ENCODE peak calls at places on chromosomes 6 and 20, in six cellular contexts. One of them, this sample, is unnamed.

GRCh38 chr6:159414711-159415110 is 245.5 kb downstream of the FNDC1 start:
- DNase-seq in GM23248: no peak
- DNase-seq in natural killer cell: no peak
- DNase-seq in activated CD4-positive, alpha-beta T cell treated with anti-CD3 and anti-CD28 coated beads for 48 hours: no peak
- DNase-seq in astrocyte: no peak
- DNase-seq in stimulated activated CD4-positive, alpha-beta T cell treated with anti-CD3 and anti-CD28 coated beads, Interleukin-12 subunit alpha, Interleukin-12 subunit beta, amount 100 ng/mL, for 48 hours: no peak
- DNase-seq in this sample: no peak

GRCh38 chr6:122049341-122049740 is 350.1 kb upstream of the HSF2 start:
- DNase-seq in natural killer cell: no peak
- DNase-seq in GM23248: peak; percentile 75
- DNase-seq in activated CD4-positive, alpha-beta T cell treated with anti-CD3 and anti-CD28 coated beads for 48 hours: no peak
- DNase-seq in astrocyte: peak; percentile 36
- DNase-seq in stimulated activated CD4-positive, alpha-beta T cell treated with anti-CD3 and anti-CD28 coated beads, Interleukin-12 subunit alpha, Interleukin-12 subunit beta, amount 100 ng/mL, for 48 hours: no peak
- DNase-seq in this sample: no peak

GRCh38 chr6:18634912-18635311 is 247.8 kb downstream of the RNF144B start:
- DNase-seq in stimulated activated CD4-positive, alpha-beta T cell treated with anti-CD3 and anti-CD28 coated beads, Interleukin-12 subunit alpha, Interleukin-12 subunit beta, amount 100 ng/mL, for 48 hours: no peak
- DNase-seq in astrocyte: no peak
- DNase-seq in GM23248: no peak
- DNase-seq in activated CD4-positive, alpha-beta T cell treated with anti-CD3 and anti-CD28 coated beads for 48 hours: no peak
- DNase-seq in natural killer cell: no peak
- DNase-seq in this sample: no peak

GRCh38 chr6:163955131-163955530 is 540.6 kb downstream of the QKI start:
- DNase-seq in stimulated activated CD4-positive, alpha-beta T cell treated with anti-CD3 and anti-CD28 coated beads, Interleukin-12 subunit alpha, Interleukin-12 subunit beta, amount 100 ng/mL, for 48 hours: no peak
- DNase-seq in GM23248: peak; percentile 67
- DNase-seq in natural killer cell: no peak
- DNase-seq in astrocyte: peak; percentile 97
- DNase-seq in activated CD4-positive, alpha-beta T cell treated with anti-CD3 and anti-CD28 coated beads for 48 hours: no peak
- DNase-seq in this sample: peak; percentile 74

GRCh38 chr6:139850512-139850911 is 476.1 kb upstream of the CITED2 start:
- DNase-seq in natural killer cell: no peak
- DNase-seq in astrocyte: no peak
- DNase-seq in stimulated activated CD4-positive, alpha-beta T cell treated with anti-CD3 and anti-CD28 coated beads, Interleukin-12 subunit alpha, Interleukin-12 subunit beta, amount 100 ng/mL, for 48 hours: no peak
- DNase-seq in activated CD4-positive, alpha-beta T cell treated with anti-CD3 and anti-CD28 coated beads for 48 hours: no peak
- DNase-seq in GM23248: no peak
- DNase-seq in this sample: no peak

GRCh38 chr20:62941792-62942191 is 3.8 kb downstream of the GID8 start:
- DNase-seq in activated CD4-positive, alpha-beta T cell treated with anti-CD3 and anti-CD28 coated beads for 48 hours: no peak
- DNase-seq in natural killer cell: no peak
- DNase-seq in stimulated activated CD4-positive, alpha-beta T cell treated with anti-CD3 and anti-CD28 coated beads, Interleukin-12 subunit alpha, Interleukin-12 subunit beta, amount 100 ng/mL, for 48 hours: no peak
- DNase-seq in GM23248: peak; percentile 37
- DNase-seq in astrocyte: no peak
- DNase-seq in this sample: no peak

GRCh38 chr20:38680492-38681118 is 43.7 kb upstream of the SLC32A1 start:
- DNase-seq in activated CD4-positive, alpha-beta T cell treated with anti-CD3 and anti-CD28 coated beads for 48 hours: peak; percentile 27
- DNase-seq in stimulated activated CD4-positive, alpha-beta T cell treated with anti-CD3 and anti-CD28 coated beads, Interleukin-12 subunit alpha, Interleukin-12 subunit beta, amount 100 ng/mL, for 48 hours: no peak
- DNase-seq in GM23248: peak; percentile 51
- DNase-seq in astrocyte: peak; percentile 16
- DNase-seq in natural killer cell: no peak
- DNase-seq in this sample: no peak

GRCh38 chr6:1770435-1770843 is 160.7 kb downstream of the FOXC1 start:
- DNase-seq in natural killer cell: peak; percentile 37
- DNase-seq in astrocyte: peak; percentile 70
- DNase-seq in GM23248: peak; percentile 33
- DNase-seq in activated CD4-positive, alpha-beta T cell treated with anti-CD3 and anti-CD28 coated beads for 48 hours: peak; percentile 52
- DNase-seq in stimulated activated CD4-positive, alpha-beta T cell treated with anti-CD3 and anti-CD28 coated beads, Interleukin-12 subunit alpha, Interleukin-12 subunit beta, amount 100 ng/mL, for 48 hours: peak; percentile 21
- DNase-seq in this sample: no peak

GRCh38 chr6:38871745-38872568 is 156.8 kb downstream of the DNAH8 start:
- DNase-seq in activated CD4-positive, alpha-beta T cell treated with anti-CD3 and anti-CD28 coated beads for 48 hours: peak; percentile 69
- DNase-seq in stimulated activated CD4-positive, alpha-beta T cell treated with anti-CD3 and anti-CD28 coated beads, Interleukin-12 subunit alpha, Interleukin-12 subunit beta, amount 100 ng/mL, for 48 hours: peak; percentile 27
- DNase-seq in astrocyte: peak; percentile 13
- DNase-seq in natural killer cell: peak; percentile 63
- DNase-seq in GM23248: peak; percentile 64
- DNase-seq in this sample: peak; percentile 45

GRCh38 chr6:119264854-119265397 is 84.6 kb downstream of the MAN1A1 start:
- DNase-seq in astrocyte: no peak
- DNase-seq in natural killer cell: no peak
- DNase-seq in GM23248: no peak
- DNase-seq in stimulated activated CD4-positive, alpha-beta T cell treated with anti-CD3 and anti-CD28 coated beads, Interleukin-12 subunit alpha, Interleukin-12 subunit beta, amount 100 ng/mL, for 48 hours: no peak
- DNase-seq in activated CD4-positive, alpha-beta T cell treated with anti-CD3 and anti-CD28 coated beads for 48 hours: no peak
- DNase-seq in this sample: no peak

GRCh38 chr20:19531446-19531845 is 226.6 kb upstream of the RIN2 start:
- DNase-seq in GM23248: no peak
- DNase-seq in astrocyte: no peak
- DNase-seq in activated CD4-positive, alpha-beta T cell treated with anti-CD3 and anti-CD28 coated beads for 48 hours: no peak
- DNase-seq in natural killer cell: no peak
- DNase-seq in stimulated activated CD4-positive, alpha-beta T cell treated with anti-CD3 and anti-CD28 coated beads, Interleukin-12 subunit alpha, Interleukin-12 subunit beta, amount 100 ng/mL, for 48 hours: no peak
- DNase-seq in this sample: no peak

GRCh38 chr6:136950436-136950835 is 28.3 kb downstream of the SLC35D3 start:
- DNase-seq in natural killer cell: no peak
- DNase-seq in astrocyte: no peak
- DNase-seq in activated CD4-positive, alpha-beta T cell treated with anti-CD3 and anti-CD28 coated beads for 48 hours: no peak
- DNase-seq in GM23248: peak; percentile 10
- DNase-seq in stimulated activated CD4-positive, alpha-beta T cell treated with anti-CD3 and anti-CD28 coated beads, Interleukin-12 subunit alpha, Interleukin-12 subunit beta, amount 100 ng/mL, for 48 hours: no peak
- DNase-seq in this sample: no peak

GRCh38 chr6:133108377-133108776 is 132.8 kb upstream of the EYA4 start:
- DNase-seq in GM23248: peak; percentile 9
- DNase-seq in stimulated activated CD4-positive, alpha-beta T cell treated with anti-CD3 and anti-CD28 coated beads, Interleukin-12 subunit alpha, Interleukin-12 subunit beta, amount 100 ng/mL, for 48 hours: no peak
- DNase-seq in activated CD4-positive, alpha-beta T cell treated with anti-CD3 and anti-CD28 coated beads for 48 hours: no peak
- DNase-seq in astrocyte: no peak
- DNase-seq in natural killer cell: no peak
- DNase-seq in this sample: no peak

GRCh38 chr6:10809098-10809497 is 29.2 kb downstream of the MAK start:
- DNase-seq in stimulated activated CD4-positive, alpha-beta T cell treated with anti-CD3 and anti-CD28 coated beads, Interleukin-12 subunit alpha, Interleukin-12 subunit beta, amount 100 ng/mL, for 48 hours: no peak
- DNase-seq in activated CD4-positive, alpha-beta T cell treated with anti-CD3 and anti-CD28 coated beads for 48 hours: no peak
- DNase-seq in GM23248: no peak
- DNase-seq in natural killer cell: no peak
- DNase-seq in astrocyte: no peak
- DNase-seq in this sample: no peak

GRCh38 chr20:32822189-32822588 is 2.4 kb downstream of the MAPRE1 start:
- DNase-seq in natural killer cell: no peak
- DNase-seq in GM23248: peak; percentile 23
- DNase-seq in astrocyte: no peak
- DNase-seq in stimulated activated CD4-positive, alpha-beta T cell treated with anti-CD3 and anti-CD28 coated beads, Interleukin-12 subunit alpha, Interleukin-12 subunit beta, amount 100 ng/mL, for 48 hours: no peak
- DNase-seq in activated CD4-positive, alpha-beta T cell treated with anti-CD3 and anti-CD28 coated beads for 48 hours: no peak
- DNase-seq in this sample: no peak

GRCh38 chr6:42898891-42899361 is 16.9 kb upstream of the PTCRA start:
- DNase-seq in astrocyte: peak; percentile 32
- DNase-seq in GM23248: peak; percentile 65
- DNase-seq in stimulated activated CD4-positive, alpha-beta T cell treated with anti-CD3 and anti-CD28 coated beads, Interleukin-12 subunit alpha, Interleukin-12 subunit beta, amount 100 ng/mL, for 48 hours: peak; percentile 34
- DNase-seq in activated CD4-positive, alpha-beta T cell treated with anti-CD3 and anti-CD28 coated beads for 48 hours: peak; percentile 79
- DNase-seq in natural killer cell: peak; percentile 55
- DNase-seq in this sample: peak; percentile 29

GRCh38 chr6:43292763-43293318 is 5.2 kb upstream of the SLC22A7 start:
- DNase-seq in stimulated activated CD4-positive, alpha-beta T cell treated with anti-CD3 and anti-CD28 coated beads, Interleukin-12 subunit alpha, Interleukin-12 subunit beta, amount 100 ng/mL, for 48 hours: no peak
- DNase-seq in GM23248: no peak
- DNase-seq in astrocyte: no peak
- DNase-seq in activated CD4-positive, alpha-beta T cell treated with anti-CD3 and anti-CD28 coated beads for 48 hours: no peak
- DNase-seq in natural killer cell: no peak
- DNase-seq in this sample: no peak

GRCh38 chr6:78670802-78671201 is 196.5 kb upstream of the IRAK1BP1 start:
- DNase-seq in GM23248: no peak
- DNase-seq in activated CD4-positive, alpha-beta T cell treated with anti-CD3 and anti-CD28 coated beads for 48 hours: no peak
- DNase-seq in natural killer cell: no peak
- DNase-seq in stimulated activated CD4-positive, alpha-beta T cell treated with anti-CD3 and anti-CD28 coated beads, Interleukin-12 subunit alpha, Interleukin-12 subunit beta, amount 100 ng/mL, for 48 hours: no peak
- DNase-seq in astrocyte: no peak
- DNase-seq in this sample: no peak

GRCh38 chr6:76351275-76351674 is 278.8 kb upstream of the IMPG1 start:
- DNase-seq in astrocyte: no peak
- DNase-seq in stimulated activated CD4-positive, alpha-beta T cell treated with anti-CD3 and anti-CD28 coated beads, Interleukin-12 subunit alpha, Interleukin-12 subunit beta, amount 100 ng/mL, for 48 hours: no peak
- DNase-seq in natural killer cell: no peak
- DNase-seq in activated CD4-positive, alpha-beta T cell treated with anti-CD3 and anti-CD28 coated beads for 48 hours: no peak
- DNase-seq in GM23248: no peak
- DNase-seq in this sample: no peak

GRCh38 chr6:169172435-169172834 is 81.2 kb downstream of the THBS2 start:
- DNase-seq in activated CD4-positive, alpha-beta T cell treated with anti-CD3 and anti-CD28 coated beads for 48 hours: no peak
- DNase-seq in stimulated activated CD4-positive, alpha-beta T cell treated with anti-CD3 and anti-CD28 coated beads, Interleukin-12 subunit alpha, Interleukin-12 subunit beta, amount 100 ng/mL, for 48 hours: no peak
- DNase-seq in GM23248: peak; percentile 94
- DNase-seq in natural killer cell: no peak
- DNase-seq in astrocyte: peak; percentile 91
- DNase-seq in this sample: peak; percentile 59

GRCh38 chr6:63926258-63926657 is 290.7 kb downstream of the PHF3 start:
- DNase-seq in natural killer cell: no peak
- DNase-seq in activated CD4-positive, alpha-beta T cell treated with anti-CD3 and anti-CD28 coated beads for 48 hours: no peak
- DNase-seq in GM23248: no peak
- DNase-seq in stimulated activated CD4-positive, alpha-beta T cell treated with anti-CD3 and anti-CD28 coated beads, Interleukin-12 subunit alpha, Interleukin-12 subunit beta, amount 100 ng/mL, for 48 hours: no peak
- DNase-seq in astrocyte: no peak
- DNase-seq in this sample: no peak

GRCh38 chr6:42281016-42281533 is 63.4 kb upstream of the MRPS10 start:
- DNase-seq in stimulated activated CD4-positive, alpha-beta T cell treated with anti-CD3 and anti-CD28 coated beads, Interleukin-12 subunit alpha, Interleukin-12 subunit beta, amount 100 ng/mL, for 48 hours: no peak
- DNase-seq in GM23248: no peak
- DNase-seq in astrocyte: no peak
- DNase-seq in activated CD4-positive, alpha-beta T cell treated with anti-CD3 and anti-CD28 coated beads for 48 hours: no peak
- DNase-seq in natural killer cell: no peak
- DNase-seq in this sample: peak; percentile 56

GRCh38 chr20:62816031-62816878 is 595 bp upstream of the COL9A3 start:
- DNase-seq in GM23248: peak; percentile 70
- DNase-seq in astrocyte: no peak
- DNase-seq in natural killer cell: no peak
- DNase-seq in activated CD4-positive, alpha-beta T cell treated with anti-CD3 and anti-CD28 coated beads for 48 hours: no peak
- DNase-seq in stimulated activated CD4-positive, alpha-beta T cell treated with anti-CD3 and anti-CD28 coated beads, Interleukin-12 subunit alpha, Interleukin-12 subunit beta, amount 100 ng/mL, for 48 hours: no peak
- DNase-seq in this sample: no peak

GRCh38 chr20:3380228-3381070 is 27.0 kb downstream of the DNAAF9 start:
- DNase-seq in astrocyte: no peak
- DNase-seq in natural killer cell: no peak
- DNase-seq in GM23248: no peak
- DNase-seq in activated CD4-positive, alpha-beta T cell treated with anti-CD3 and anti-CD28 coated beads for 48 hours: no peak
- DNase-seq in stimulated activated CD4-positive, alpha-beta T cell treated with anti-CD3 and anti-CD28 coated beads, Interleukin-12 subunit alpha, Interleukin-12 subunit beta, amount 100 ng/mL, for 48 hours: no peak
- DNase-seq in this sample: no peak

GRCh38 chr6:155523821-155524238 is 68.2 kb upstream of the NOX3 start:
- DNase-seq in stimulated activated CD4-positive, alpha-beta T cell treated with anti-CD3 and anti-CD28 coated beads, Interleukin-12 subunit alpha, Interleukin-12 subunit beta, amount 100 ng/mL, for 48 hours: no peak
- DNase-seq in natural killer cell: no peak
- DNase-seq in GM23248: no peak
- DNase-seq in activated CD4-positive, alpha-beta T cell treated with anti-CD3 and anti-CD28 coated beads for 48 hours: no peak
- DNase-seq in astrocyte: no peak
- DNase-seq in this sample: no peak

GRCh38 chr6:144123836-144124235 is 26.5 kb upstream of the STX11 start:
- DNase-seq in natural killer cell: no peak
- DNase-seq in activated CD4-positive, alpha-beta T cell treated with anti-CD3 and anti-CD28 coated beads for 48 hours: no peak
- DNase-seq in astrocyte: no peak
- DNase-seq in stimulated activated CD4-positive, alpha-beta T cell treated with anti-CD3 and anti-CD28 coated beads, Interleukin-12 subunit alpha, Interleukin-12 subunit beta, amount 100 ng/mL, for 48 hours: no peak
- DNase-seq in GM23248: no peak
- DNase-seq in this sample: no peak

GRCh38 chr20:15005300-15005986 is 668.0 kb upstream of the FLRT3 start:
- DNase-seq in natural killer cell: no peak
- DNase-seq in astrocyte: peak; percentile 31
- DNase-seq in GM23248: no peak
- DNase-seq in stimulated activated CD4-positive, alpha-beta T cell treated with anti-CD3 and anti-CD28 coated beads, Interleukin-12 subunit alpha, Interleukin-12 subunit beta, amount 100 ng/mL, for 48 hours: no peak
- DNase-seq in activated CD4-positive, alpha-beta T cell treated with anti-CD3 and anti-CD28 coated beads for 48 hours: no peak
- DNase-seq in this sample: peak; percentile 64

GRCh38 chr20:31718952-31719643 is 3.6 kb downstream of the BCL2L1 start:
- DNase-seq in GM23248: no peak
- DNase-seq in stimulated activated CD4-positive, alpha-beta T cell treated with anti-CD3 and anti-CD28 coated beads, Interleukin-12 subunit alpha, Interleukin-12 subunit beta, amount 100 ng/mL, for 48 hours: no peak
- DNase-seq in natural killer cell: no peak
- DNase-seq in astrocyte: no peak
- DNase-seq in activated CD4-positive, alpha-beta T cell treated with anti-CD3 and anti-CD28 coated beads for 48 hours: peak; percentile 25
- DNase-seq in this sample: peak; percentile 77

GRCh38 chr6:136012198-136012884 is 160.8 kb downstream of the PDE7B start:
- DNase-seq in activated CD4-positive, alpha-beta T cell treated with anti-CD3 and anti-CD28 coated beads for 48 hours: no peak
- DNase-seq in natural killer cell: no peak
- DNase-seq in astrocyte: peak; percentile 96
- DNase-seq in GM23248: peak; percentile 82
- DNase-seq in stimulated activated CD4-positive, alpha-beta T cell treated with anti-CD3 and anti-CD28 coated beads, Interleukin-12 subunit alpha, Interleukin-12 subunit beta, amount 100 ng/mL, for 48 hours: no peak
- DNase-seq in this sample: peak; percentile 56

GRCh38 chr6:5521322-5521721 is 260.0 kb downstream of the FARS2 start:
- DNase-seq in astrocyte: no peak
- DNase-seq in natural killer cell: no peak
- DNase-seq in stimulated activated CD4-positive, alpha-beta T cell treated with anti-CD3 and anti-CD28 coated beads, Interleukin-12 subunit alpha, Interleukin-12 subunit beta, amount 100 ng/mL, for 48 hours: no peak
- DNase-seq in activated CD4-positive, alpha-beta T cell treated with anti-CD3 and anti-CD28 coated beads for 48 hours: no peak
- DNase-seq in GM23248: no peak
- DNase-seq in this sample: no peak